ENCODE peak calls at places on chromosomes 1 and 21, in eight cellular contexts. One of them, this sample, is unnamed.

GRCh38 chr1:41696381-41696780 is 211.9 kb upstream of the EDN2 start:
- DNase-seq in HuH-7: no peak
- DNase-seq in astrocyte of the cerebellum: no peak
- DNase-seq in substantia nigra: no peak
- DNase-seq in Kasumi-1: no peak
- DNase-seq in iPS-NIHi11: no peak
- DNase-seq in T-helper 2 cell: no peak
- DNase-seq in posterior cingulate gyrus: peak; percentile 64
- DNase-seq in this sample: no peak

GRCh38 chr1:84497631-84498278 is 8.4 kb upstream of the SPATA1 start:
- DNase-seq in posterior cingulate gyrus: no peak
- DNase-seq in iPS-NIHi11: no peak
- DNase-seq in astrocyte of the cerebellum: no peak
- DNase-seq in Kasumi-1: no peak
- DNase-seq in substantia nigra: no peak
- DNase-seq in HuH-7: no peak
- DNase-seq in T-helper 2 cell: no peak
- DNase-seq in this sample: no peak

GRCh38 chr1:82225407-82226197 is 424.9 kb downstream of the ADGRL2 start:
- DNase-seq in HuH-7: no peak
- DNase-seq in iPS-NIHi11: no peak
- DNase-seq in astrocyte of the cerebellum: no peak
- DNase-seq in T-helper 2 cell: no peak
- DNase-seq in substantia nigra: no peak
- DNase-seq in posterior cingulate gyrus: no peak
- DNase-seq in Kasumi-1: peak; percentile 81
- DNase-seq in this sample: no peak

GRCh38 chr21:40204956-40205355 is 337.7 kb downstream of the PCP4 start:
- DNase-seq in HuH-7: no peak
- DNase-seq in substantia nigra: no peak
- DNase-seq in T-helper 2 cell: no peak
- DNase-seq in posterior cingulate gyrus: no peak
- DNase-seq in iPS-NIHi11: no peak
- DNase-seq in astrocyte of the cerebellum: no peak
- DNase-seq in Kasumi-1: no peak
- DNase-seq in this sample: no peak

GRCh38 chr21:15071012-15071411 is 6.2 kb upstream of the NRIP1 start:
- DNase-seq in substantia nigra: no peak
- DNase-seq in Kasumi-1: no peak
- DNase-seq in posterior cingulate gyrus: no peak
- DNase-seq in HuH-7: no peak
- DNase-seq in iPS-NIHi11: no peak
- DNase-seq in T-helper 2 cell: no peak
- DNase-seq in astrocyte of the cerebellum: no peak
- DNase-seq in this sample: no peak

GRCh38 chr21:25809013-25809412 is 74.2 kb downstream of the GABPA start:
- DNase-seq in astrocyte of the cerebellum: no peak
- DNase-seq in HuH-7: no peak
- DNase-seq in Kasumi-1: no peak
- DNase-seq in substantia nigra: no peak
- DNase-seq in iPS-NIHi11: no peak
- DNase-seq in T-helper 2 cell: no peak
- DNase-seq in posterior cingulate gyrus: no peak
- DNase-seq in this sample: no peak

GRCh38 chr1:46535063-46535462 is 16.4 kb downstream of the KNCN start:
- DNase-seq in astrocyte of the cerebellum: no peak
- DNase-seq in substantia nigra: no peak
- DNase-seq in HuH-7: peak; percentile 90
- DNase-seq in iPS-NIHi11: no peak
- DNase-seq in posterior cingulate gyrus: peak; percentile 31
- DNase-seq in T-helper 2 cell: no peak
- DNase-seq in Kasumi-1: peak; percentile 19
- DNase-seq in this sample: peak; percentile 31

GRCh38 chr1:71565831-71566230 is 485.0 kb upstream of the ZRANB2 start:
- DNase-seq in HuH-7: no peak
- DNase-seq in posterior cingulate gyrus: no peak
- DNase-seq in Kasumi-1: no peak
- DNase-seq in substantia nigra: no peak
- DNase-seq in T-helper 2 cell: no peak
- DNase-seq in iPS-NIHi11: no peak
- DNase-seq in astrocyte of the cerebellum: no peak
- DNase-seq in this sample: no peak

GRCh38 chr1:242086093-242086492 is 87.2 kb upstream of the MAP1LC3C start:
- DNase-seq in T-helper 2 cell: no peak
- DNase-seq in astrocyte of the cerebellum: no peak
- DNase-seq in substantia nigra: no peak
- DNase-seq in posterior cingulate gyrus: no peak
- DNase-seq in iPS-NIHi11: peak; percentile 15
- DNase-seq in Kasumi-1: no peak
- DNase-seq in HuH-7: no peak
- DNase-seq in this sample: no peak

GRCh38 chr1:34794001-34794789 is 1.4 kb downstream of the GJA4 start:
- DNase-seq in Kasumi-1: no peak
- DNase-seq in astrocyte of the cerebellum: no peak
- DNase-seq in substantia nigra: no peak
- DNase-seq in T-helper 2 cell: no peak
- DNase-seq in HuH-7: no peak
- DNase-seq in iPS-NIHi11: peak; percentile 7
- DNase-seq in posterior cingulate gyrus: no peak
- DNase-seq in this sample: peak; percentile 53

GRCh38 chr21:25708467-25709065 is 26.1 kb downstream of the ATP5PF start:
- DNase-seq in T-helper 2 cell: peak; percentile 5
- DNase-seq in HuH-7: peak; percentile 9
- DNase-seq in iPS-NIHi11: peak; percentile 25
- DNase-seq in Kasumi-1: peak; percentile 49
- DNase-seq in astrocyte of the cerebellum: peak; percentile 26
- DNase-seq in substantia nigra: no peak
- DNase-seq in posterior cingulate gyrus: no peak
- DNase-seq in this sample: peak; percentile 39

GRCh38 chr1:223258751-223259177 is 105.2 kb downstream of the SUSD4 start:
- DNase-seq in substantia nigra: no peak
- DNase-seq in posterior cingulate gyrus: no peak
- DNase-seq in Kasumi-1: no peak
- DNase-seq in HuH-7: peak; percentile 67
- DNase-seq in astrocyte of the cerebellum: peak; percentile 51
- DNase-seq in iPS-NIHi11: peak; percentile 33
- DNase-seq in T-helper 2 cell: no peak
- DNase-seq in this sample: no peak

GRCh38 chr1:59220356-59220755 is 76.5 kb upstream of the FGGY start:
- DNase-seq in HuH-7: no peak
- DNase-seq in substantia nigra: no peak
- DNase-seq in T-helper 2 cell: no peak
- DNase-seq in astrocyte of the cerebellum: no peak
- DNase-seq in posterior cingulate gyrus: no peak
- DNase-seq in Kasumi-1: peak; percentile 30
- DNase-seq in iPS-NIHi11: no peak
- DNase-seq in this sample: no peak

GRCh38 chr1:178612261-178612660 is 99.4 kb downstream of the TEX35 start:
- DNase-seq in T-helper 2 cell: no peak
- DNase-seq in posterior cingulate gyrus: no peak
- DNase-seq in astrocyte of the cerebellum: peak; percentile 38
- DNase-seq in iPS-NIHi11: no peak
- DNase-seq in substantia nigra: no peak
- DNase-seq in Kasumi-1: no peak
- DNase-seq in HuH-7: no peak
- DNase-seq in this sample: no peak

GRCh38 chr21:44377922-44378645 is 24.7 kb downstream of the TRPM2 start:
- DNase-seq in iPS-NIHi11: no peak
- DNase-seq in astrocyte of the cerebellum: no peak
- DNase-seq in T-helper 2 cell: no peak
- DNase-seq in Kasumi-1: no peak
- DNase-seq in HuH-7: no peak
- DNase-seq in substantia nigra: no peak
- DNase-seq in posterior cingulate gyrus: no peak
- DNase-seq in this sample: no peak

GRCh38 chr1:214314178-214314843 is 33.4 kb downstream of the SMYD2 start:
- DNase-seq in astrocyte of the cerebellum: no peak
- DNase-seq in iPS-NIHi11: no peak
- DNase-seq in substantia nigra: no peak
- DNase-seq in Kasumi-1: no peak
- DNase-seq in T-helper 2 cell: no peak
- DNase-seq in posterior cingulate gyrus: no peak
- DNase-seq in HuH-7: no peak
- DNase-seq in this sample: no peak

GRCh38 chr1:152112101-152112884 is 3.0 kb downstream of the TCHH start:
- DNase-seq in Kasumi-1: peak; percentile 36
- DNase-seq in posterior cingulate gyrus: peak; percentile 79
- DNase-seq in substantia nigra: no peak
- DNase-seq in iPS-NIHi11: peak; percentile 6
- DNase-seq in T-helper 2 cell: no peak
- DNase-seq in astrocyte of the cerebellum: no peak
- DNase-seq in HuH-7: no peak
- DNase-seq in this sample: no peak

GRCh38 chr1:192066202-192066601 is 92.1 kb upstream of the RGS18 start:
- DNase-seq in T-helper 2 cell: no peak
- DNase-seq in astrocyte of the cerebellum: no peak
- DNase-seq in HuH-7: no peak
- DNase-seq in Kasumi-1: no peak
- DNase-seq in posterior cingulate gyrus: no peak
- DNase-seq in substantia nigra: no peak
- DNase-seq in iPS-NIHi11: no peak
- DNase-seq in this sample: no peak

GRCh38 chr1:94110021-94110761 is 10.8 kb downstream of the ABCA4 start:
- DNase-seq in astrocyte of the cerebellum: no peak
- DNase-seq in posterior cingulate gyrus: no peak
- DNase-seq in substantia nigra: no peak
- DNase-seq in T-helper 2 cell: no peak
- DNase-seq in HuH-7: no peak
- DNase-seq in iPS-NIHi11: no peak
- DNase-seq in Kasumi-1: peak; percentile 77
- DNase-seq in this sample: no peak

GRCh38 chr1:90486134-90486824 is 230.8 kb downstream of the BARHL2 start:
- DNase-seq in Kasumi-1: no peak
- DNase-seq in T-helper 2 cell: no peak
- DNase-seq in HuH-7: no peak
- DNase-seq in substantia nigra: no peak
- DNase-seq in astrocyte of the cerebellum: no peak
- DNase-seq in posterior cingulate gyrus: no peak
- DNase-seq in iPS-NIHi11: no peak
- DNase-seq in this sample: no peak

GRCh38 chr1:26378088-26378878 is 5.7 kb upstream of the ZNF683 start:
- DNase-seq in T-helper 2 cell: peak; percentile 30
- DNase-seq in Kasumi-1: peak; percentile 88
- DNase-seq in HuH-7: no peak
- DNase-seq in astrocyte of the cerebellum: peak; percentile 97
- DNase-seq in substantia nigra: no peak
- DNase-seq in iPS-NIHi11: no peak
- DNase-seq in posterior cingulate gyrus: no peak
- DNase-seq in this sample: peak; percentile 8

GRCh38 chr1:13605159-13605558 is 21.5 kb downstream of the PDPN start:
- DNase-seq in posterior cingulate gyrus: no peak
- DNase-seq in substantia nigra: no peak
- DNase-seq in HuH-7: no peak
- DNase-seq in astrocyte of the cerebellum: peak; percentile 60
- DNase-seq in T-helper 2 cell: no peak
- DNase-seq in Kasumi-1: no peak
- DNase-seq in iPS-NIHi11: no peak
- DNase-seq in this sample: no peak

GRCh38 chr1:201557572-201557958 is 18.6 kb downstream of the NAV1 start:
- DNase-seq in substantia nigra: no peak
- DNase-seq in astrocyte of the cerebellum: no peak
- DNase-seq in Kasumi-1: no peak
- DNase-seq in HuH-7: no peak
- DNase-seq in iPS-NIHi11: no peak
- DNase-seq in posterior cingulate gyrus: no peak
- DNase-seq in T-helper 2 cell: no peak
- DNase-seq in this sample: no peak

GRCh38 chr1:223714849-223715709 is 2.7 kb downstream of the CAPN2 start:
- DNase-seq in substantia nigra: no peak
- DNase-seq in T-helper 2 cell: no peak
- DNase-seq in HuH-7: no peak
- DNase-seq in iPS-NIHi11: peak; percentile 44
- DNase-seq in posterior cingulate gyrus: no peak
- DNase-seq in Kasumi-1: peak; percentile 57
- DNase-seq in astrocyte of the cerebellum: no peak
- DNase-seq in this sample: no peak

GRCh38 chr1:237814319-237814924 is 76.3 kb downstream of the ZP4 start:
- DNase-seq in HuH-7: no peak
- DNase-seq in T-helper 2 cell: no peak
- DNase-seq in substantia nigra: no peak
- DNase-seq in iPS-NIHi11: peak; percentile 39
- DNase-seq in astrocyte of the cerebellum: peak; percentile 1
- DNase-seq in Kasumi-1: peak; percentile 38
- DNase-seq in posterior cingulate gyrus: no peak
- DNase-seq in this sample: no peak

GRCh38 chr1:183685112-183685713 is 32.1 kb upstream of the APOBEC4 start:
- DNase-seq in HuH-7: peak; percentile 34
- DNase-seq in iPS-NIHi11: peak; percentile 82
- DNase-seq in T-helper 2 cell: no peak
- DNase-seq in Kasumi-1: peak; percentile 80
- DNase-seq in substantia nigra: no peak
- DNase-seq in posterior cingulate gyrus: no peak
- DNase-seq in astrocyte of the cerebellum: peak; percentile 20
- DNase-seq in this sample: no peak

GRCh38 chr1:21707086-21707840 is 38.1 kb upstream of the RAP1GAP start:
- DNase-seq in T-helper 2 cell: no peak
- DNase-seq in substantia nigra: no peak
- DNase-seq in posterior cingulate gyrus: no peak
- DNase-seq in iPS-NIHi11: no peak
- DNase-seq in Kasumi-1: no peak
- DNase-seq in HuH-7: no peak
- DNase-seq in astrocyte of the cerebellum: no peak
- DNase-seq in this sample: no peak

GRCh38 chr1:117565745-117566455 is 39.9 kb upstream of the TENT5C start:
- DNase-seq in T-helper 2 cell: no peak
- DNase-seq in posterior cingulate gyrus: peak; percentile 51
- DNase-seq in iPS-NIHi11: no peak
- DNase-seq in HuH-7: no peak
- DNase-seq in substantia nigra: no peak
- DNase-seq in Kasumi-1: no peak
- DNase-seq in astrocyte of the cerebellum: no peak
- DNase-seq in this sample: no peak

GRCh38 chr1:116325922-116326321 is 47.1 kb upstream of the ATP1A1 start:
- DNase-seq in astrocyte of the cerebellum: no peak
- DNase-seq in HuH-7: no peak
- DNase-seq in T-helper 2 cell: no peak
- DNase-seq in iPS-NIHi11: no peak
- DNase-seq in substantia nigra: no peak
- DNase-seq in Kasumi-1: no peak
- DNase-seq in posterior cingulate gyrus: no peak
- DNase-seq in this sample: no peak

GRCh38 chr1:174021611-174022079 is 512 bp downstream of the RC3H1 start:
- DNase-seq in posterior cingulate gyrus: peak; percentile 84
- DNase-seq in iPS-NIHi11: peak; percentile 51
- DNase-seq in T-helper 2 cell: no peak
- DNase-seq in substantia nigra: peak; percentile 64
- DNase-seq in astrocyte of the cerebellum: no peak
- DNase-seq in HuH-7: peak; percentile 34
- DNase-seq in Kasumi-1: peak; percentile 54
- DNase-seq in this sample: peak; percentile 60

GRCh38 chr1:181134543-181135461 is 46.3 kb downstream of the IER5 start:
- DNase-seq in iPS-NIHi11: no peak
- DNase-seq in posterior cingulate gyrus: no peak
- DNase-seq in Kasumi-1: peak; percentile 40
- DNase-seq in T-helper 2 cell: no peak
- DNase-seq in astrocyte of the cerebellum: no peak
- DNase-seq in HuH-7: no peak
- DNase-seq in substantia nigra: no peak
- DNase-seq in this sample: peak; percentile 78

GRCh38 chr1:13570924-13571323 is 12.7 kb upstream of the PDPN start:
- DNase-seq in substantia nigra: no peak
- DNase-seq in Kasumi-1: no peak
- DNase-seq in posterior cingulate gyrus: no peak
- DNase-seq in iPS-NIHi11: no peak
- DNase-seq in T-helper 2 cell: no peak
- DNase-seq in astrocyte of the cerebellum: no peak
- DNase-seq in HuH-7: no peak
- DNase-seq in this sample: no peak

GRCh38 chr1:204446413-204447111 is 34.9 kb upstream of the PPP1R15B start:
- DNase-seq in posterior cingulate gyrus: peak; percentile 86
- DNase-seq in astrocyte of the cerebellum: peak; percentile 23
- DNase-seq in T-helper 2 cell: peak; percentile 62
- DNase-seq in iPS-NIHi11: peak; percentile 88
- DNase-seq in HuH-7: peak; percentile 54
- DNase-seq in substantia nigra: peak; percentile 54
- DNase-seq in Kasumi-1: peak; percentile 66
- DNase-seq in this sample: peak; percentile 80

GRCh38 chr1:114008352-114009041 is 29.2 kb downstream of the OLFML3 start:
- DNase-seq in Kasumi-1: no peak
- DNase-seq in T-helper 2 cell: no peak
- DNase-seq in astrocyte of the cerebellum: no peak
- DNase-seq in iPS-NIHi11: no peak
- DNase-seq in HuH-7: no peak
- DNase-seq in substantia nigra: no peak
- DNase-seq in posterior cingulate gyrus: no peak
- DNase-seq in this sample: no peak

This sample was measured in thyroid gland.